ENCODE peak calls at places on chromosomes 2 and 18, in ten cellular contexts. O is CD8-positive, alpha-beta T cell; W is EL; Q is amniotic epithelial cell; V is M059J; D is AG08395; S is dermis blood vessel endothelial cell; F is B cell; I is activated CD8-positive, alpha-beta memory T cell treated with anti-CD3 and anti-CD28 coated beads, Interleukin-2, amount 50 U/mL, for 48 hours; P is neural crest cell. R is an unnamed sample.
A peak's percentile ranks its signal among the peaks of the same experiment; 100 is the strongest.

GRCh38 chr2:44301111-44301510 is 25.8 kb downstream of the SLC3A1 start:
- DNase-seq in O (no peak), W (no peak), Q (no peak), V (no peak), D (no peak), S (no peak), F (no peak), I (no peak), P (no peak), R (no peak)

GRCh38 chr2:61432990-61433389 is 37.9 kb downstream of the USP34 start:
- DNase-seq in O (no peak), W (no peak), Q (no peak), V (no peak), D (no peak), S (no peak), F (no peak), I (no peak), P (no peak), R (no peak)

GRCh38 chr18:7579176-7579922 is 12.2 kb downstream of the PTPRM start:
- DNase-seq in O (no peak), W (peak; percentile 46), Q (no peak), V (no peak), D (peak; percentile 25), S (no peak), F (no peak), I (no peak), P (no peak), R (no peak)

GRCh38 chr18:12839057-12839525 is 44.9 kb downstream of the PTPN2 start:
- DNase-seq in O (no peak), W (no peak), Q (no peak), V (peak; percentile 58), D (no peak), S (no peak), F (peak; percentile 49), I (no peak), P (no peak), R (no peak)

GRCh38 chr2:218694405-218695145 is 16.1 kb upstream of the TTLL4 start:
- DNase-seq in O (no peak), W (peak; percentile 57), Q (peak; percentile 52), V (peak; percentile 22), D (no peak), S (peak; percentile 10), F (no peak), I (no peak), P (peak; percentile 28), R (no peak)

GRCh38 chr2:112811841-112812306 is 24.7 kb downstream of the IL1B start:
- DNase-seq in O (no peak), W (peak; percentile 95), Q (peak; percentile 81), V (peak; percentile 89), D (peak; percentile 46), S (peak; percentile 99), F (no peak), I (no peak), P (no peak), R (no peak)

GRCh38 chr2:239129147-239129896 is 271.5 kb downstream of the HDAC4 start:
- DNase-seq in O (no peak), W (peak; percentile 40), Q (no peak), V (no peak), D (no peak), S (no peak), F (no peak), I (no peak), P (no peak), R (no peak)

GRCh38 chr2:47904903-47905453 is 1.3 kb downstream of the FBXO11 start:
- DNase-seq in O (peak; percentile 24), W (peak; percentile 22), Q (peak; percentile 9), V (peak; percentile 29), D (peak; percentile 4), S (peak; percentile 50), F (peak; percentile 59), I (peak; percentile 65), P (peak; percentile 16), R (peak; percentile 54)

GRCh38 chr2:112065966-112066365 is 10.9 kb downstream of the TMEM87B start:
- DNase-seq in O (no peak), W (peak; percentile 82), Q (peak; percentile 86), V (peak; percentile 82), D (peak; percentile 76), S (peak; percentile 34), F (no peak), I (no peak), P (no peak), R (no peak)

GRCh38 chr2:28419003-28419704 is 26.5 kb downstream of the FOSL2 start:
- DNase-seq in O (no peak), W (no peak), Q (no peak), V (no peak), D (no peak), S (no peak), F (no peak), I (no peak), P (no peak), R (no peak)

GRCh38 chr2:201059961-201060525 is 11.4 kb downstream of the HYCC2 start:
- DNase-seq in O (no peak), W (no peak), Q (no peak), V (no peak), D (no peak), S (no peak), F (no peak), I (no peak), P (no peak), R (no peak)

GRCh38 chr2:209532321-209532720 is 108.5 kb downstream of the MAP2 start:
- DNase-seq in O (no peak), W (no peak), Q (no peak), V (no peak), D (no peak), S (no peak), F (no peak), I (no peak), P (no peak), R (no peak)

GRCh38 chr2:127411609-127412370 is 6.4 kb upstream of the PROC start:
- DNase-seq in O (no peak), W (no peak), Q (no peak), V (no peak), D (no peak), S (peak; percentile 49), F (no peak), I (peak; percentile 17), P (no peak), R (peak; percentile 72)

GRCh38 chr2:196336715-196337617 is 165.6 kb upstream of the STK17B start:
- DNase-seq in O (no peak), W (peak; percentile 51), Q (peak; percentile 38), V (peak; percentile 27), D (peak; percentile 72), S (peak; percentile 67), F (peak; percentile 18), I (no peak), P (no peak), R (no peak)

GRCh38 chr2:119326938-119327337 is 39.7 kb downstream of the C2orf76 start:
- DNase-seq in O (no peak), W (no peak), Q (no peak), V (no peak), D (no peak), S (no peak), F (no peak), I (no peak), P (no peak), R (no peak)

GRCh38 chr2:102558463-102558862 is 60.9 kb upstream of the SLC9A2 start:
- DNase-seq in O (no peak), W (no peak), Q (peak; percentile 85), V (no peak), D (no peak), S (no peak), F (no peak), I (no peak), P (no peak), R (no peak)

GRCh38 chr2:209596275-209596674 is 172.4 kb downstream of the MAP2 start:
- DNase-seq in O (no peak), W (no peak), Q (no peak), V (no peak), D (no peak), S (no peak), F (no peak), I (no peak), P (no peak), R (no peak)

GRCh38 chr2:7844414-7844961 is 837.4 kb upstream of the ID2 start:
- DNase-seq in O (no peak), W (no peak), Q (no peak), V (no peak), D (peak; percentile 74), S (no peak), F (no peak), I (no peak), P (no peak), R (no peak)

GRCh38 chr18:59851784-59852399 is 47.9 kb upstream of the PMAIP1 start:
- DNase-seq in O (no peak), W (no peak), Q (no peak), V (peak; percentile 26), D (no peak), S (no peak), F (no peak), I (no peak), P (no peak), R (no peak)

GRCh38 chr18:23151414-23152099 is 16.3 kb downstream of the CABLES1 start:
- DNase-seq in O (no peak), W (no peak), Q (peak; percentile 48), V (no peak), D (no peak), S (no peak), F (no peak), I (no peak), P (no peak), R (no peak)

GRCh38 chr2:11680181-11680900 is 10.3 kb upstream of the NTSR2 start:
- DNase-seq in O (no peak), W (no peak), Q (peak; percentile 45), V (peak; percentile 9), D (no peak), S (no peak), F (no peak), I (no peak), P (no peak), R (no peak)

GRCh38 chr2:241541564-241542277 is 16.8 kb upstream of the BOK start:
- DNase-seq in O (no peak), W (no peak), Q (no peak), V (no peak), D (no peak), S (no peak), F (no peak), I (no peak), P (no peak), R (no peak)

GRCh38 chr2:118012778-118013177 is 1.1 kb downstream of the CCDC93 start:
- DNase-seq in O (no peak), W (no peak), Q (no peak), V (peak; percentile 3), D (no peak), S (peak; percentile 29), F (no peak), I (no peak), P (no peak), R (no peak)

GRCh38 chr18:9760641-9761040 is 52.5 kb downstream of the RAB31 start:
- DNase-seq in O (no peak), W (no peak), Q (no peak), V (peak; percentile 14), D (no peak), S (no peak), F (no peak), I (no peak), P (no peak), R (no peak)

GRCh38 chr18:49788327-49788908 is 24.9 kb downstream of the ACAA2 start:
- DNase-seq in O (no peak), W (peak; percentile 14), Q (peak; percentile 42), V (peak; percentile 50), D (no peak), S (peak; percentile 42), F (no peak), I (no peak), P (no peak), R (no peak)

GRCh38 chr2:121897335-121897970 is 142.0 kb downstream of the TSN start:
- DNase-seq in O (no peak), W (peak; percentile 64), Q (peak; percentile 27), V (peak; percentile 41), D (peak; percentile 49), S (peak; percentile 70), F (no peak), I (no peak), P (peak; percentile 39), R (peak; percentile 48)

GRCh38 chr2:101805146-101806088 is 107.9 kb downstream of the MAP4K4 start:
- DNase-seq in O (no peak), W (peak; percentile 56), Q (peak; percentile 78), V (peak; percentile 58), D (no peak), S (peak; percentile 40), F (no peak), I (no peak), P (no peak), R (peak; percentile 73)

GRCh38 chr2:217802261-217802660 is 200.5 kb downstream of the TNS1 start:
- DNase-seq in O (no peak), W (no peak), Q (no peak), V (no peak), D (no peak), S (no peak), F (no peak), I (no peak), P (no peak), R (no peak)

R was measured in SJCRH30.